ENCODE peak calls at places on chromosomes 2 and 18, in four cellular contexts. T is IMR-90, J is H54, R is endothelial cell of umbilical vein. Q is an unnamed sample.

GRCh38 chr2:231780123-231780908 is 766 bp downstream of the PDE6D start:
- DNase-seq in J (no peak), T (peak; percentile 34), R (peak; percentile 46), Q (peak; percentile 50)

GRCh38 chr2:32384529-32384928 is 27.7 kb downstream of the BIRC6 start:
- DNase-seq in T (peak; percentile 18), J (no peak), R (no peak), Q (no peak)

GRCh38 chr2:10366601-10367270 is 64.0 kb downstream of the HPCAL1 start:
- DNase-seq in J (no peak), T (no peak), R (no peak), Q (no peak)

GRCh38 chr18:42392416-42392815 is 437.4 kb downstream of the PIK3C3 start:
- DNase-seq in R (no peak), T (no peak), J (no peak), Q (no peak)

GRCh38 chr2:128408349-128409305 is 90.0 kb upstream of the HS6ST1 start:
- DNase-seq in R (peak; percentile 14), J (peak; percentile 31), T (peak; percentile 86), Q (no peak)

GRCh38 chr2:111972955-111973565 is 74.7 kb downstream of the MERTK start:
- DNase-seq in T (no peak), J (no peak), R (no peak), Q (no peak)

GRCh38 chr2:40431600-40431955 is 20.3 kb downstream of the SLC8A1 start:
- DNase-seq in T (peak; percentile 88), J (no peak), R (no peak), Q (no peak)

GRCh38 chr18:75478996-75479870 is 51.7 kb upstream of the SMIM21 start:
- DNase-seq in J (no peak), T (peak; percentile 59), R (peak; percentile 66), Q (peak; percentile 36)

GRCh38 chr18:58135170-58135569 is 91.1 kb downstream of the NEDD4L start:
- DNase-seq in J (peak; percentile 26), R (no peak), T (peak; percentile 95), Q (no peak)

GRCh38 chr18:75070235-75070624 is 138.7 kb downstream of the PTGR3 start:
- DNase-seq in J (no peak), R (no peak), T (no peak), Q (no peak)

GRCh38 chr18:8615397-8616025 is 6.3 kb downstream of the RAB12 start:
- DNase-seq in J (peak; percentile 83), R (peak; percentile 34), T (peak; percentile 97), Q (peak; percentile 64)

GRCh38 chr2:39523308-39524044 is 86.4 kb upstream of the MAP4K3 start:
- DNase-seq in T (peak; percentile 93), R (peak; percentile 65), J (peak; percentile 38), Q (no peak)

GRCh38 chr18:75958683-75959082 is 531.2 kb upstream of the SMIM21 start:
- DNase-seq in R (no peak), J (no peak), T (no peak), Q (no peak)

GRCh38 chr2:38147333-38148121 is 71.6 kb upstream of the CYP1B1 start:
- DNase-seq in J (no peak), T (peak; percentile 47), R (no peak), Q (no peak)

GRCh38 chr2:128786296-128786695 is 467.6 kb upstream of the HS6ST1 start:
- DNase-seq in J (no peak), T (no peak), R (no peak), Q (no peak)

GRCh38 chr18:75638597-75639467 is 211.3 kb upstream of the SMIM21 start:
- DNase-seq in J (no peak), R (no peak), T (peak; percentile 60), Q (no peak)

GRCh38 chr2:46351388-46352141 is 54.4 kb downstream of the EPAS1 start:
- DNase-seq in T (no peak), R (peak; percentile 95), J (no peak), Q (no peak)

GRCh38 chr2:121505005-121505404 is 25.7 kb upstream of the RNU4ATAC start:
- DNase-seq in R (no peak), T (peak; percentile 87), J (peak; percentile 13), Q (peak; percentile 5)

GRCh38 chr2:234951386-234952269 is at the start of gene SH3BP4:
- DNase-seq in R (peak; percentile 64), J (peak; percentile 75), T (peak; percentile 72), Q (peak; percentile 34)

GRCh38 chr2:221102896-221103688 is 469.0 kb downstream of the EPHA4 start:
- DNase-seq in T (no peak), J (no peak), R (no peak), Q (no peak)

GRCh38 chr2:200077210-200077650 is 121.8 kb downstream of the MAIP1 start:
- DNase-seq in R (no peak), T (peak; percentile 95), J (no peak), Q (no peak)

GRCh38 chr18:51355841-51356240 is 158.4 kb upstream of the MEX3C start:
- DNase-seq in T (no peak), J (no peak), R (no peak), Q (no peak)

GRCh38 chr2:121200419-121201315 is 84.3 kb downstream of the TFCP2L1 start:
- DNase-seq in J (no peak), R (no peak), T (no peak), Q (no peak)

GRCh38 chr2:120108049-120108448 is 95.2 kb downstream of the EPB41L5 start:
- DNase-seq in J (no peak), R (peak; percentile 97), T (peak; percentile 83), Q (no peak)

GRCh38 chr18:80171190-80171872 is 62.3 kb downstream of the ADNP2 start:
- DNase-seq in J (peak; percentile 32), T (peak; percentile 69), R (peak; percentile 12), Q (peak; percentile 51)

GRCh38 chr2:163759013-163759412 is 23.2 kb upstream of the FIGN start:
- DNase-seq in R (no peak), T (no peak), J (no peak), Q (no peak)

GRCh38 chr2:217396165-217396564 is 536.3 kb upstream of the TNP1 start:
- DNase-seq in R (no peak), J (no peak), T (peak; percentile 45), Q (no peak)

GRCh38 chr2:20012282-20013060 is at the start of gene MATN3:
- DNase-seq in T (no peak), J (peak; percentile 71), R (no peak), Q (peak; percentile 7)

GRCh38 chr2:160207804-160208661 is 8.0 kb upstream of the ITGB6 start:
- DNase-seq in T (peak; percentile 83), R (peak; percentile 93), J (peak; percentile 76), Q (no peak)

GRCh38 chr18:4908239-4908638 is 288.8 kb downstream of the AKAIN1 start:
- DNase-seq in J (no peak), R (no peak), T (no peak), Q (no peak)

DNA sequence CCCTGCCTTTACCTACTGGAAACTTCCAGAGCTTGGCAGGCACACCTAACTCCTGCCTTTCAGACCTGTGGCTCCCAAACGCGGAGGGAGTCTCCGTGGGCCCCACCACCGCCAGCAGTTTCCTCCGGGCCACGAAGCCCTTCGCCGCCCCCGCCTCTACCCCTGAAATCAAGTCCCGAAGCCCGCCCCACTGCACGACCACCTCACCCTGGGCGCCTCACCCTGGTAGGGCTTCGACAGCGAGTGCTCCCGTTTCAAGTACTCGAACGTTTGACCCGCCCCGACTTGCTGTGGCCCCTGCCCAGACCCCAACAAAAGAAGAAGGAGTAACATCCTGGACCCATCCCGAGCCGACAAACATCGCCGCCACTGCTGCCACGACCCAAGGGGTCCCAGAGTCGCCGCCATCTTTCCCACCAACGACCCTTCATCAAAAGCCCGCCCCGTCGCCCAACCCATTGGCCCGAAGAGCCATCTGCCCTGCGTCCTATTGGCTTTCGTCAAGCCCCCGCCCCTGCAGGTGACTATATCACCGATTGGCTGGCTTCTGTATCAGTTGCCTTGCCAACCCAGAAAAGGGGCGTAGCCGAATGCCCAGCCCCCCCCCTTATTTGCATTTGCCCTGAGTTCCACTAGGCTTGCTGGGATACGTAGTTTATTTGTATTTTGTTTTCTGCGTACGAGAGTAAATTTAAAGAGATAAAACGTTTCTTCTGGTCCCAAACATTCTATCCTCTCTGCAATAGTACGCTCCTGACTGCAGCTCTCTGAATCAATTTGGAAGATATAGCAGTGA is at the start of gene LMAN2L:
- DNase-seq in R (peak; percentile 98), T (peak; percentile 95), J (peak; percentile 92), Q (peak; percentile 97)
- TF ChIP-seq POLR2A in R (peak; percentile 85), T (peak; percentile 70), J (peak; percentile 66), Q (peak; percentile 55)

DNA sequence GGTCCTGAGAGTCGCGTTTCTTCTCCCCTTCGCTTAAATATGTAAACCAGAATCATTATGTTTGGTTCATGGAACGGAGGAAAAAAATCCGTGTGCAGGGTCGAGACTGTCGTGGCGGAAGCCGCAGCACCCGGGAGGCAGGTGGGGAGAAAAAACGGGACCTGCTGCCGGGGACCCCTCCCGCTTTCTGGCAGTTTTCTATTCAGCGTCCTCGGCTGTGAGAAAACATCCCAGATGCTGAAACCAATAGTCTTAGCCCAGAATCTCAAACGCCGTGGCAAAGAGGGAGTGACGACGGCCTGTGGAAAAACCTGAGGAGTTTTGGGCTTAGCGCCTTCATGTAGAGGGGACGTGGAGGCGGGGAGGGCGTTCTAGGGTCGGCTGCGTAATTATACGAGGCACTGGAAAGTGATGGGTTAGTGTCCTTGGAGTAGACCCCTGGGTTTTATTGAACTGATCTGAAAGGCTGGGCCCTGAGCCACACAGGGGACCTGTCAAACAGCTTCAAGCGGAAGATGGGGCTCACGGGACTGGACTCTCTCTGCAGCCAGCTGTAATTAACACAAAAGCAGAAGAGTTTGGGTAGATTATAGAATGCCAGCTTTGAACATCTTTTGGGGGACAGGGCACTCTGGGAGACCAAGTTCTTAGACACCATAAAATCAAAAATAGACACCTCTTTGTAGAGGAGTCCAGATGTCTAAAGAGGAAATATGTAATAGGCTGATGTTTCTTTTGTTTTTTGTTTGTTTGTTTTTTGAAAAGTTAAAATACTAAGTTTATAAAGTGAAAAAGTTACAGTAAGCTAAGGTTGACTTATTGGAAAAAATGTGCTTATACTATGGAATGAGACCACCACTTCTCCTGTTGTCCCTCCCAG is 834 bp upstream of the BUB1 start:
- DNase-seq in J (peak; percentile 11), R (peak; percentile 50), T (peak; percentile 17), Q (peak; percentile 75)
- TF ChIP-seq POLR2A in J (no peak), R (no peak), T (no peak), Q (peak; percentile 78)

GRCh38 chr2:201171259-201171814 is 11.6 kb upstream of the CASP10 start:
- DNase-seq in J (no peak), T (no peak), R (peak; percentile 64), Q (no peak)

GRCh38 chr2:201172279-201172678 is 10.7 kb upstream of the CASP10 start:
- DNase-seq in T (no peak), J (no peak), R (no peak), Q (no peak)

DNA sequence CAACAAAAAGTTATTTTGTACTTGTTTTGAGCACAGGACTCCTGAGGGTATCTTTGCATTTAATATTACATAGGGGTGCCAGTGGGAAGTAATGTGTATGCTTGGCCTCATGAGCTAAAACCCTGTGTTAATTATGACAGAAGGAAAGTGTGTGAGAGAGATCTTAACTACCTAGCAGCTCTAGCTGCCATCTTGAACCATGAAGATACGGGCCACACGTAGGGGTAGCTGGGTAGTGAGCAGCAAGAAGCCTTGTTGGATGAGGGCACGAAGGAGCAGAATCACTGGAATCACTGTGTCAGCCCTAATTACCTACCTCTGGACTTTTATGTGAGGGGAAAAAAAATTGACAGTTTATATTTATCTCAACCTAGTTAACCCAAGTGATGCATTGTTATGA is 15.4 kb upstream of the CASP10 start:
- DNase-seq in T (no peak), R (no peak), J (no peak), Q (no peak)
- TF ChIP-seq POLR2A in T (no peak), R (no peak), J (no peak), Q (no peak)

DNA sequence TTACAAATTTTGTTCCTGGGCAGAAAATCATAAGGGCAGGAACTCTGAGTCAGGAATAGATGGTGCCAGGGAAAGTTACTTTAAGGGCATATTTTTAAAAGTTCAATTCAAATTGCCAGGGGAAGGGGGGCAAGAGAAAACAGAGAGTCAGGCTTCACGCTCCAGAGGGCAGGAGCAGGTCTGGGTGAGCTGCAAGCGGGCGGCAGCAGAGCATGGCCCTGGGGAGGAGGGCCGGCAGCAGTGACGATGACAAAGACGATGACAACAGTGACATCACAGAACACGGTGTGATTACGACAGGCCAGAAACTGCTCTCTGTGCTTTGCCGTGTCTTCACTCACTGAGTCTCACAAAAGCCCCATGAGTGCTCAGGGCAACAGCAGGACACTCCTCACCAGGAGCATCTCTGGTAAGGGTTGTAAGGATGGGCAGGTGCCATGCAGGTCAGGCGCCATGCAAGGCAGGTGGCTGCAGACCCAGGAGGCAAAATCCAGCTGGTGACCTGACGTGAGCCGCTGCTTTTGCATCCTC is 23.3 kb downstream of the CHST10 start:
- DNase-seq in T (peak; percentile 5), R (no peak), J (no peak), Q (no peak)
- TF ChIP-seq POLR2A in T (no peak), R (no peak), J (no peak), Q (no peak)